ENCODE peak calls at places on chromosomes 13 and 19, in six cellular contexts. K is mesenchymal stem cell, S is IMR-90, L is H1, N is neuronal stem cell, R is H9. T is an unnamed sample.

GRCh38 chr13:29532821-29533220 is 62.7 kb downstream of the SLC7A1 start:
- DNase-seq in K (no peak), S (no peak), L (no peak), N (no peak), R (no peak), T (peak; percentile 86)

GRCh38 chr19:17673937-17674799 is 14.0 kb downstream of the UNC13A start:
- DNase-seq in K (no peak), S (no peak), L (no peak), N (no peak), R (no peak), T (no peak)

GRCh38 chr19:51247972-51248371 is 2.9 kb upstream of the SIGLECL1 start:
- DNase-seq in K (no peak), S (no peak), L (no peak), N (no peak), R (no peak), T (no peak)

GRCh38 chr19:41546386-41546789 is 29.6 kb upstream of the CEACAM21 start:
- DNase-seq in K (no peak), S (no peak), L (no peak), N (no peak), R (no peak), T (peak; percentile 5)

GRCh38 chr13:98664047-98664446 is 87.1 kb upstream of the STK24 start:
- DNase-seq in K (peak; percentile 46), S (peak; percentile 85), L (no peak), N (no peak), R (no peak), T (peak; percentile 35)

GRCh38 chr19:7480222-7480974 is 8.4 kb downstream of the PEX11G start:
- DNase-seq in K (no peak), S (no peak), L (no peak), N (no peak), R (no peak), T (no peak)

GRCh38 chr13:51729853-51730553 is 74.0 kb downstream of the DHRS12 start:
- DNase-seq in K (peak; percentile 97), S (peak; percentile 90), L (no peak), N (no peak), R (no peak), T (peak; percentile 44)

GRCh38 chr19:49338691-49339363 is 3.6 kb downstream of the CD37 start:
- DNase-seq in K (peak; percentile 29), S (no peak), L (peak; percentile 90), N (peak; percentile 75), R (peak; percentile 98), T (peak; percentile 60)

GRCh38 chr19:45729774-45730388 is 815 bp downstream of the FBXO46 start:
- DNase-seq in K (peak; percentile 31), S (no peak), L (no peak), N (no peak), R (no peak), T (no peak)

GRCh38 chr19:51491586-51491985 is 10.0 kb downstream of the SIGLEC12 start:
- DNase-seq in K (no peak), S (no peak), L (no peak), N (no peak), R (no peak), T (no peak)

GRCh38 chr19:9566729-9567128 is 17.6 kb downstream of the ZNF121 start:
- DNase-seq in K (no peak), S (no peak), L (no peak), N (no peak), R (no peak), T (peak; percentile 4)
- H3K14ac ChIP-seq in K (no peak overlapping the region), S (no peak overlapping the region), L (no peak overlapping the region), N (no peak overlapping the region), R (no peak overlapping the region), T (no peak overlapping the region)

DNA sequence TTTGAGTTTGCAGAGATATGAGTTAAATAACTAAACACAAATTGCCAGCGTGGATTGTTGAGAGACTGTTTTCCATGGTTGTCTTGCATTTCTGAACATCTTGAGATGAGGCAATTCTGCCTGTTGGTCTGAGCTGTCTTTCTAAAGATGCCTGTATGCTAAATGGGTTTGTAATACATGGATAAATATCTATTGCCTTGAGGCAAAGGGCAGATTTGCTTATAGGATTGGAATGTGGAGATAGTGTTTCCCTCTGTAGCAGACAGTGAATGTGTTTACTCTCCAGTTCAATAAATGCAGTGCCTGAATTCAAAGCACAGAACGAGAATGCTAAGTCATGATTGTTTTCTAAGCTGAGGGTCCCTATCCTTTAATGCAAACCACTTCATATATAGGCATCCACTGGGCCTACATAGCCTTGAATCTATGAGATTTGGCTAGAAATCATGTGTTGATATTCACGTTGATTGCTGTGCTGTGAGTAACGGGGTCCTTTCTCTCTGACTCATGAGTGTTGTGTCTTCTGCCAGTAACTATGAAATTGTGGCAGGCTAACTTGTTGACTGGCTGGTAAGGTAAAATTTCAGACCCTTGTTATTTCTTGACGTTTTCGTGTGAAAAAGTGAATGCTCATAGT is 2554.8 kb downstream of the PCDH9 start:
- DNase-seq in K (peak; percentile 72), S (peak; percentile 77), L (no peak), N (no peak), R (no peak), T (peak; percentile 80)
- H3K14ac ChIP-seq in K (no peak overlapping the region), S (peak overlapping the region; percentile 4), L (no peak overlapping the region), N (no peak overlapping the region), R (no peak overlapping the region), T (peak overlapping the region; percentile 65)

DNA sequence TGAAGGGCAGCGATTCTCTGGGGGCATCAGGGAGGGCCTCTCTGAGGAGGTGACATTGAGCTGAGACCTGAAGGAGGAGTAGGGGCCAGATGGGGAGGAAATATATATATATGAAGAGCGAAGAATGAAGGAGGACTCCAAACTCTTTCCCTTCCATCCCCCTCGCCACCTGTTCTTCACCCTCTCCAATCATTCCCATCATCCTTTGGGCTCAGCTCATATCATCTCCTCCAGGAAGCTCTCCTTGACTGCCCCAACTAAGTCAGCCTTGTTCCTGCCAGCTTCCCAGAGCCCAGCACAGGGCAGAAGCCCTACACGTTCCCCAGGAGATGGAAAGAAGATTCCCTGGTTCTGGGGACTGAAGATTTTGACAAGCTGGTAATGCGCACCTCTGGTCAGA is 33.0 kb upstream of the SEMA6B start:
- DNase-seq in K (no peak), S (no peak), L (no peak), N (no peak), R (no peak), T (no peak)
- H3K14ac ChIP-seq in K (no peak overlapping the region), S (no peak overlapping the region), L (no peak overlapping the region), N (no peak overlapping the region), R (no peak overlapping the region), T (no peak overlapping the region)

DNA sequence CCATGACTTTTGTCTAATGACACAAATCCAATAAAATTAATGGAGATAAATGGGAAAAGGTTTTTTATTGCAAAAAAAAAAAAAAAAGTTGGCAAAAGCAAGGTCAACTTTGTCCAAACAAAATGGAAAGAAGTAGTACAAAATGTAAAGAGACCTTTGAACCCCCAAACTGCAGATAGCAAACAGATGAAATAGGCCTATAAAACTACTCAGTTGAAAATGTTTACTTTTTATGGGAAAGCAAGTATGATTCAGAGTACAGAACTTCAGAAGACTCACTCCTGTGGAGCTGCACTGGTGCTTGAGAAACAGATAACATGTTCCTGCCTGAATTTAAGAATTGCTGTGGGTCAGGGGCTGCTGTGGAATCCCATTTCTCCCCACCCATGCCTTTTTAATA is 9.8 kb upstream of the ZNF177 start:
- DNase-seq in K (no peak), S (no peak), L (no peak), N (no peak), R (no peak), T (no peak)
- H3K14ac ChIP-seq in K (no peak overlapping the region), S (no peak overlapping the region), L (no peak overlapping the region), N (no peak overlapping the region), R (no peak overlapping the region), T (no peak overlapping the region)

DNA sequence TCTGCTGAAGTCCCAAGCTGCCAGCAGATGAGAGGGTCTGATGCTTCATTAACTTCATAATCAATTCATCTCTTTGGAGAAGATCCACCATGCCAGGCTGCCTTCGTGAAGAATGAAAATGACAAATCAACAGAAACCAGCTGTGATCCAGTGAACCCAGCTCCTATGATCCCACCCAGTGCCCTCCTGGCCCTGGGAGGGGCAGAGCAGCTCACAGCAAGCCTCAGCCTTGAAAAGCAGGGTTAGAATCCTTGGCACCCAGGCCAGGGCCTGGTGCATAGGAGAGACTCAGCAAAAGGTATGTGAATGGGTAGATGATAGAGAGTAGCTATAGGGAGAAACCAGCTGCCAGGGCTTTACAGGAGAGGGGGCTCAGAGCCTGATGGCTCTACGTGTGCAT is 43.6 kb upstream of the UQCRFS1 start:
- DNase-seq in K (no peak), S (no peak), L (no peak), N (no peak), R (no peak), T (no peak)
- H3K14ac ChIP-seq in K (no peak overlapping the region), S (no peak overlapping the region), L (no peak overlapping the region), N (no peak overlapping the region), R (no peak overlapping the region), T (no peak overlapping the region)

T was measured in trophoblast cell.